ENCODE peak calls at places on chromosomes 3 and 15, in five cellular contexts. D, C, J, H and T are unnamed samples. For H3K27me3, the result is how much of the 10 kb centered on the place peaks cover.

GRCh38 chr3:131543714-131544113 is 40.9 kb upstream of the MRPL3 start:
- DNase-seq in D (peak), C (no peak), J (no peak), H (peak), T (no peak)

GRCh38 chr3:183265713-183266417 is 12.8 kb downstream of the B3GNT5 start:
- DNase-seq in D (no peak), C (no peak), J (no peak), H (peak), T (peak)

GRCh38 chr15:26773485-26773877 is 615 bp upstream of the GABRB3 start:
- DNase-seq in D (no peak), C (no peak), J (peak), H (no peak), T (no peak)

GRCh38 chr3:180700941-180701340 is 21.7 kb upstream of the CCDC39 start:
- DNase-seq in D (no peak), C (no peak), J (no peak), H (no peak), T (no peak)

GRCh38 chr3:183098538-183099025 is 714 bp downstream of the MCCC1 start:
- DNase-seq in D (no peak), C (no peak), J (no peak), H (no peak), T (no peak)

GRCh38 chr3:42214064-42214463 is 51.9 kb downstream of the CCK start:
- DNase-seq in D (no peak), C (no peak), J (no peak), H (no peak), T (no peak)

GRCh38 chr15:64892850-64893403 is 18.8 kb upstream of the ANKDD1A start:
- DNase-seq in D (no peak), C (no peak), J (no peak), H (no peak), T (no peak)

GRCh38 chr3:118641608-118642007 is 393.0 kb downstream of the IGSF11 start:
- DNase-seq in D (no peak), C (no peak), J (peak), H (no peak), T (no peak)

GRCh38 chr15:60372223-60372622 is 25.6 kb downstream of the ANXA2 start:
- DNase-seq in D (no peak), C (no peak), J (no peak), H (no peak), T (no peak)

GRCh38 chr15:60370804-60371700 is 26.7 kb downstream of the ANXA2 start:
- DNase-seq in D (no peak), C (no peak), J (no peak), H (peak), T (peak)

GRCh38 chr15:60372756-60373155 is 25.0 kb downstream of the ANXA2 start:
- DNase-seq in D (no peak), C (no peak), J (no peak), H (no peak), T (no peak)

GRCh38 chr15:60369696-60370095 is 28.1 kb downstream of the ANXA2 start:
- DNase-seq in D (no peak), C (no peak), J (no peak), H (no peak), T (no peak)

GRCh38 chr15:60370105-60370803 is 27.5 kb downstream of the ANXA2 start:
- DNase-seq in D (no peak), C (no peak), J (no peak), H (peak), T (no peak)
- H3K27me3 ChIP-seq in D (under half), C (under half), J (under half), H (under half), T (under half)

DNA sequence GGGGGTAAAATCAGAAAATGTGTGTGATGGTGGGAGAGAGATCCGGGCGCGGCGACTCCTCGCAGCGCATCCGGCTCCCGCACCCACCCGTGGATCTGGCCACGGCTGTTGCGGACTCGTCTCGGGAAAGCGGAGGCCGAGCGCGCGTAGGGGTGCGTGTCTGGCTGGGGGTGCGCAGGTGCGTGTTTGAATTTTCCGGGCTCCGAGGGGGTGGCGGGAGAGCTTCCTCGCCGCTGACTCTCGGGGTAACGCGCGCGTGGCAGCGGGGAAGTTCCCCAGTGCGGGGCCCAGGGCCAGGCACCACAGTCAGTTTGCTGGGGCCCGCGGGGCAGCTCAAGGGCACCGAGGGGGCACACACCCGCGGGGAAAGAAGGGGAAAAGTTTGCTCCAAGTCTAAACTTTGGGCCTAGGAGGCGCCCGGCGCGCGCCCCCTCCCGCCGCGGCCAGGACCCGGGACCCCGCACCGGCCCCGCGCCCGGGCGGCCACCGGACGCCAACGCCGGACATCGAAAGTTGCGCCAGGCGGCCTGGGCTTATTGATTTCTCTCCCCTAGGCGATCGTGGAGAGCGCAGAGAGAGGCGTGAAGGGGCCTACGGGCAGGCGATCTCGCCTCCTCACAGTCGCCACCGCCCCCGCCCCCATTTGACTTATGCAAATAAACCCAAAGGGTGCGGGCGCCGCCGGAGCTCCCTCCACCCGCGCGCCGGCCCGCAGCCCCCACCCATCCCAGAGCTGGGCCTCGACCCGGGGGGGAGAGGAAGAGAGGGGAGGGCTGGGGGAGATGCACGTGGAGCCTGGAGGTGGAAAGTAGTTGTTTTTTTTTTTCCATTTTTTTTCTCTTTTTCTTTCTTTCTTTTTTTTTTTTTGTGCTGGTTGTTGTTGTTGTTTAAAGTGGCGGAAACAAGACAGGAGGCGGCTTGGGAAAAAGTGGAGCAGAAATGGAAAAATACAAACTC is 638 bp downstream of the FOXP1 start:
- DNase-seq in D (peak), C (peak), J (peak), H (peak), T (no peak)
- TF ChIP-seq CTCF in D (no peak), C (no peak), J (no peak), H (no peak), T (no peak)

GRCh38 chr3:54935869-54936268 is 8.0 kb upstream of the LRTM1 start:
- DNase-seq in D (no peak), C (no peak), J (no peak), H (no peak), T (no peak)

GRCh38 chr3:54936561-54936960 is 8.7 kb upstream of the LRTM1 start:
- DNase-seq in D (no peak), C (no peak), J (no peak), H (no peak), T (no peak)

GRCh38 chr3:54928056-54928770 is at the start of gene LRTM1:
- DNase-seq in D (no peak), C (no peak), J (no peak), H (no peak), T (no peak)

GRCh38 chr3:54931182-54931581 is 3.3 kb upstream of the LRTM1 start:
- DNase-seq in D (no peak), C (no peak), J (peak), H (no peak), T (no peak)

DNA sequence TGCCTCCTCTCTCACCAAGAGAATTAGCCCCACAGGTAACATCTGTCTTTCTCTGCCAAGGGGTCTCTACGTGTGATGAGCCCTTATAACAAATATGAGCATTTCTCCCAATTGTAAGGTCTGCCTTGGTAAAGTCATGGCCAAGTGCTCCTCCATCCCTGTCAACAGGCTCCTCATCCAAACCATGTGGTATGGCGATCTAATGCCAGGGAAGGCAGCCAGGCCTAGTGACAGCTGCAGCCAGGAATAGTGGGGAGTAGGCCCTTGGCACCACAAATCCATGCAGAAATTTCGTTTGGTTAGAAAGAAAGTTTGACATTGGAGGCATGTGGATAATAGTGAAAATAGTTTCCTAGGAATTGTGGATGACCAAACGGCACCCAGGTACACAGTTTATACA is 4.7 kb upstream of the LRTM1 start:
- DNase-seq in D (no peak), C (no peak), J (no peak), H (no peak), T (no peak)
- H3K27me3 ChIP-seq in D (under half), C (under half), J (under half), H (under half), T (under half)

GRCh38 chr3:141782386-141782932 is 19.3 kb downstream of the GRK7 start:
- DNase-seq in D (no peak), C (no peak), J (no peak), H (no peak), T (no peak)
- TF ChIP-seq CTCF in D (no peak), C (no peak), J (no peak), H (peak), T (peak)

GRCh38 chr15:66960519-66960918 is 104.9 kb upstream of the SMAD3 start:
- DNase-seq in D (no peak), C (no peak), J (no peak), H (no peak), T (no peak)
- H3K27me3 ChIP-seq in D (under half), C (under half), J (under half), H (under half), T (under half)

DNA sequence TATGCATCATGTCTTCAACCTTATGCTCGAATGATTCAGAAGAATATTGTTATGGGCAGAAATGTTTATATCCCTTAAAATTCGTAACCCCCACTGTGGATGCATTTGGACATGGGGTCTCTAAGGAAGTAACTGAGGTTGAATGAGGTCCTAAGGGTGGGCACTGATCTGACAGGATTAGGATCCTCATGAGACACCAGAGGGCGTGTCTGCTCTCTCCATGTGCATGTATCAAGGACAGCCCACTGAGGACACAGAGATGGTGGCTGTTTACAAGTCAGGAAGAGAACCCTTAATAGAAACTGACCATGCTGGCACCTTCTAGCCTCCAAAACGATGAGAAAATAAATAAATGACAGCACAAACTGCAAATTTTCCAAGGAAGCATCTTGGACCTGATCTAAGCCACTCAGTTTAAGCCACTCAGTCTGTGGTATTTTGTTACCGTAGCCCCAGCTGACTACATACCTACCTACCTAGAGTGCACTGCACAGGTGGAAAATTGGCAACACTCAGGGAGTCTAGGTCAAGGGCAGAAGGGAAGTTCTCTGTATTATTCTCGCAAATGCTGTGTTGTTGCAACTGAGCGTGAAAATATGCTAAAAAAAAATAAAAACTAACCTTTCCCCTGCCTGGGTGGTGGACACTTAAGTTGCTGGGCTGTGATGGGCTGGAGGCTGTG is 126.6 kb downstream of the TJP1 start:
- DNase-seq in D (no peak), C (no peak), J (no peak), H (no peak), T (no peak)
- TF ChIP-seq CTCF in D (no peak), C (no peak), J (no peak), H (no peak), T (no peak)

GRCh38 chr15:72847033-72847432 is 63.5 kb upstream of the ADPGK start:
- DNase-seq in D (no peak), C (no peak), J (no peak), H (no peak), T (no peak)

GRCh38 chr15:72847806-72848205 is 64.2 kb upstream of the ADPGK start:
- DNase-seq in D (no peak), C (no peak), J (no peak), H (no peak), T (no peak)

GRCh38 chr15:72850833-72851232 is 67.3 kb upstream of the ADPGK start:
- DNase-seq in D (no peak), C (no peak), J (no peak), H (no peak), T (no peak)

GRCh38 chr15:72844067-72844466 is 60.5 kb upstream of the ADPGK start:
- DNase-seq in D (no peak), C (no peak), J (no peak), H (no peak), T (no peak)

DNA sequence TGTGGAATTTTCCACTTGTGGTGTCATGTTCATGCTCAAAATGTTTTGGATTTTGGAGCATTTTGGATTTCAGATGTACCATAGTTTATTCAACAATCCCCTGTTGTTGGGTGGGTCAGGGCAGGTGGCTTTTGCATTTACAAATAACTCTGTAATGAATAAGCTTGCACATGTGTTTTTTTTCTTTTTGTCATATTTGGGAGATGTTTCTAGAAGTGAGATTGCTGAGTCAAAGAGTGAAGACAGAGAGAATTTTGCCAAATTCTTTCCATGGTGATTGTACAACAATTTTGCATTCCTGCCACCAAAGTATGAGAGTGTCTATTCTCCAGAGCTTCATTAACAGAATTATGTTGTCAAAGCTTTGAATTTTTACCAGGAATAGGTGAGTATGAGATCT is 62.5 kb upstream of the ADPGK start:
- DNase-seq in D (no peak), C (no peak), J (no peak), H (no peak), T (no peak)
- H3K27me3 ChIP-seq in D (under half), C (under half), J (under half), H (under half), T (under half)

GRCh38 chr15:79635149-79635771 is 203.1 kb downstream of the MINAR1 start:
- DNase-seq in D (no peak), C (no peak), J (no peak), H (no peak), T (no peak)

GRCh38 chr15:79632457-79632856 is 200.3 kb downstream of the MINAR1 start:
- DNase-seq in D (no peak), C (no peak), J (no peak), H (no peak), T (no peak)

GRCh38 chr15:79629687-79630086 is 197.6 kb downstream of the MINAR1 start:
- DNase-seq in D (no peak), C (no peak), J (no peak), H (no peak), T (no peak)
- TF ChIP-seq CTCF in D (no peak), C (no peak), J (no peak), H (no peak), T (no peak)